ENCODE peak calls at places on chromosome X, in five cellular contexts. O, S, G, M and F are unnamed samples.

GRCh38 chrX:154655346-154655745 is 2.0 kb upstream of the CTAG2 start:
- DNase-seq in M (no peak), S (no peak), O (no peak), G (no peak), F (no peak)

GRCh38 chrX:128781506-128781905 is 729.3 kb upstream of the ACTRT1 start:
- DNase-seq in S (peak), M (peak), G (peak), O (no peak), F (peak)

GRCh38 chrX:41885724-41886123 is 37.6 kb downstream of the CASK start:
- DNase-seq in S (no peak), M (no peak), O (no peak), G (no peak), F (no peak)

GRCh38 chrX:94831364-94831763 is 1157.4 kb downstream of the FAM133A start:
- DNase-seq in S (peak), O (no peak), M (no peak), G (peak), F (no peak)

GRCh38 chrX:151687635-151688034 is 7.6 kb upstream of the PRRG3 start:
- DNase-seq in M (no peak), G (no peak), S (no peak), O (no peak), F (no peak)

GRCh38 chrX:17584248-17584681 is 153.0 kb upstream of the SCML1 start:
- DNase-seq in M (no peak), S (peak), O (no peak), G (no peak), F (no peak)

GRCh38 chrX:17822351-17822750 is 38.7 kb downstream of the RAI2 start:
- DNase-seq in G (no peak), S (no peak), O (no peak), M (no peak), F (no peak)

GRCh38 chrX:1595711-1596060 is 4.3 kb downstream of the AKAP17A start:
- DNase-seq in G (no peak), O (no peak), S (no peak), M (no peak), F (no peak)

GRCh38 chrX:110734894-110735541 is 60.6 kb downstream of the CHRDL1 start:
- DNase-seq in S (no peak), M (no peak), O (no peak), G (no peak), F (no peak)

GRCh38 chrX:103878466-103879151 is 46.6 kb upstream of the RAB9B start:
- DNase-seq in G (no peak), O (no peak), S (peak), M (no peak), F (peak)

GRCh38 chrX:114267127-114267526 is 316.8 kb upstream of the HTR2C start:
- DNase-seq in G (no peak), S (no peak), M (no peak), O (no peak), F (no peak)

GRCh38 chrX:154486396-154487207 is at the start of gene UBL4A:
- DNase-seq in S (peak), M (peak), O (peak), G (peak), F (no peak)

GRCh38 chrX:110509778-110510510 is 151.3 kb downstream of the RTL9 start:
- DNase-seq in O (no peak), G (no peak), M (no peak), S (no peak), F (no peak)

GRCh38 chrX:107979534-107979933 is 2.6 kb downstream of the TEX13B start:
- DNase-seq in O (no peak), M (no peak), G (no peak), S (no peak), F (no peak)

GRCh38 chrX:153649178-153649914 is 2.3 kb downstream of the DUSP9 start:
- DNase-seq in S (peak), M (peak), O (peak), G (peak), F (peak)

GRCh38 chrX:40083120-40083978 is 14.4 kb downstream of the BCOR start:
- DNase-seq in M (peak), O (peak), S (no peak), G (no peak), F (no peak)
- TF ChIP-seq RFX5 in M (no peak), O (no peak), S (no peak), G (no peak), F (no peak)

DNA sequence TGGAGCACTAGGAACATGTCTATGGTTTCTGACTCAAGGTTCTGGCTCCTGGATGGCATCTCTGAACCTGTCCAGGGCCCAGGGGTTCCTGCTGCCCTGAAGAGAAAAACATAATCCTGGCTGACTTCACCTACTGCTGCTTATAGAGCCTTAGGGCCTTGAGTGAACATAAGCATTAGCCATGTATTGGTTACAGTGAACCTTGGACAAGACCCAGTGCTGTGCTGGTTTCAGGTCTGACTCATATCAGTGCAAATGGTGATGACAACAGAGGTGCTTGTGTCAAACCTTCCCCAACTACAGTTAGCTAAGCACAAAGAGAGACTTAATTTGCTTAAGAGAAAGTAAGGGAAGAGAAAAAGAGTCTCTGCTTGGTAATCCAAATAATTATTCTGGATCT is 1047.2 kb downstream of the GLUD2 start:
- DNase-seq in G (no peak), S (no peak), M (no peak), O (no peak), F (no peak)
- TF ChIP-seq CHD2 in G (no peak), S (no peak), M (no peak), O (no peak), F (no peak)

GRCh38 chrX:46573331-46573895 is at the start of gene CHST7:
- DNase-seq in S (peak), G (peak), O (no peak), M (no peak), F (peak)
- TF ChIP-seq RFX5 in S (no peak), G (no peak), O (no peak), M (no peak), F (no peak)

DNA sequence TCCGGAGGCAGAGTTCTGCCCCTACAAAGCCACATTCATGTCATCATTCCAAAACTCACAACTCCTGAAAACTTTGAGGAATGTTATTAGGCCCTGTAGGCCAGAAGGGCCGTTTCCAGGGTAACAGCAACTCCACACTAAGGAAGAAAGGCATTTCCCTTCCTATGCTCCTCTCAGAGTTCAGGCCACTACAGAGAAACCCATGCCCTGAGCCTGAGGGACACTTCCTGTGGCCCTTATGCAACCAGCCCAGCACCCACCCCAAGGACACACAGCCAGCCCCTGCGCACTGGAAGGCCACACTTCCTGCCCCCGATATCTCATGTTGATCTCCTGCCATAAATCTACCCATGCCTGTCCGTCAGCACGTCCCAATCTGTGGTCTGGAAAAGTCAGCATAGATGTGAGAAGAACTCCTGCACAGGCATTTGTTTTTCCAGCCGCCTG is 289.3 kb downstream of the BCOR start:
- DNase-seq in G (peak), O (peak), S (no peak), M (no peak), F (no peak)
- TF ChIP-seq CHD2 in G (no peak), O (no peak), S (no peak), M (no peak), F (no peak)

DNA sequence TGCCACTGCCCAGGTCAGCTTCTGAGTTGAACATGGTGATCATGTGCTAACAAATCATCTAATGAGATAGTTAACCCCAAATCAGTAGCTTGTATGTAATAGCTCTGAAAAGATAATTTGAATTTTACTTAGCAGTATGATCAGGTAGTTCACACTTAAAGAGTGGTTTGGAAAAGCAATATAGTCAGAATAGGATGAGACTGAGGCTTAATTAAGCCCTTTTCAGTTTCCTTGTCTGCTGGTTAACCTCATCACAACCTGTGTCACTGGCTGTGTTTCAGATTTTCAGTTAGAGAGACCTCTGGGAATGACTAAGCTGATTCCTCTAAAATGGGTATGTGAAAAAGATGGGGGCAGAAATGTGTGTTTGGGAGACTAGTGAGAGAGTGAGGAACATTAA is 38.1 kb downstream of the GPR174 start:
- DNase-seq in S (no peak), G (no peak), M (no peak), O (no peak), F (no peak)
- TF ChIP-seq RFX5 in S (no peak), G (no peak), M (no peak), O (no peak), F (no peak)

DNA sequence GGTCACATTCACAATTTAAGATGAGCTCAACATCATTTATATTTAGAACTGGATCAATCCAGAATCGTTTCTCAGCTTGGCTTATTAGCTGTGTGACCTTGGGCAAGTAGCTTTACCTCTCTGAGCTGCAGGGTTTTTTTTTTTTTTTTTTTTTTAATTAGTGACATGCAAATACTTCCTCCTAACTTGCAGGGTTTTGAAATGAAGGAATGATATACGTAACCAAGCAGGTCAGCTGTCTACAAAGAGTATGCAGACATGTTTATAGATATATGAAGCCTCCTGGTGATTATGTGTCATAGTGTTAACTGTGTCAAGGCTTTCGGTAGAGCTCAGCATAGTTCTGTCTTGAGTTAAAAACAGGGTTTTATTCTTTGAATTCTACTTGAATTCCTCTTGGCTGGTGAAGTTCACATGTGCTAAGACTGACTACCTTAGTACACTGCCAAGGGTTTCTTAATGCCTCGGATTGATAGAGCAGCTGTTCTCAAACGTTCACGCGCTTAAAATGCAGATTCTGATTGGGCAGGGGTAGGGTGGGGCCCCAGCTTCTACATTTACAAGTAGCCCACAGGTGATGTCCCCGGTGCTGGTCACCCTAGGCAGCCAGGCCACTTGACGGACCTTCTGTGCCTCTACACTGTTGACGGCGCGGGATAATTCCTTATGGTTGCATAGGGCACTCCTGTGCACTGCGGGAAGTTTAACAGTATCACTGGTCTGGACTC is 645 bp upstream of the STS start:
- DNase-seq in O (peak), S (peak), M (no peak), G (no peak), F (no peak)
- TF ChIP-seq CHD2 in O (no peak), S (no peak), M (no peak), G (no peak), F (no peak)

GRCh38 chrX:48488034-48488433 is 12.0 kb downstream of the FTSJ1 start:
- DNase-seq in M (no peak), O (no peak), G (no peak), S (no peak), F (no peak)

GRCh38 chrX:48489296-48489695 is 13.3 kb downstream of the FTSJ1 start:
- DNase-seq in G (no peak), S (no peak), O (no peak), M (no peak), F (no peak)

GRCh38 chrX:48490661-48491060 is 14.7 kb downstream of the FTSJ1 start:
- DNase-seq in O (no peak), G (no peak), S (no peak), M (no peak), F (no peak)

GRCh38 chrX:48489892-48490291 is 13.9 kb downstream of the FTSJ1 start:
- DNase-seq in O (no peak), G (no peak), M (no peak), S (no peak), F (no peak)

DNA sequence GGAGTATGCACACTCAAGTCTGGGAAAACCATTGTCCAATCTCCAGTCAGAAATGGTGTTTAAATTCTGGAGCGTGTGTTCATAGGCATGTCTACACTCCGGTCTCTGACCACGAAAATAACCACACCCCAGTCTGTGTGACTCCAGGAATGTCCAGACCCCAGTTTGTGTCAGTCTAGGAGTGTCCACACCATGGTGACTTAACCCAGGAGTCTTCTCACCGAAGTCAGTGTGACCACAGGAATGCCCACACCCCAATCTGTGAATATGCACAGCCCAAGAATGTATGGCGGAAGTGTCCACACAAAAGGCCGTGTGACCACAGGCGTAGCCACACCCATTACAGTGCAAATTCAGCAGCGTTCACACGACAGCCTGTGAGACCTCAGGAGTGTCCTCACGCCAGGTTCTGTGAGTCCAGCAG is 11.4 kb downstream of the FTSJ1 start:
- DNase-seq in G (no peak), S (peak), M (no peak), O (peak), F (peak)
- TF ChIP-seq RFX5 in G (no peak), S (no peak), M (no peak), O (no peak), F (no peak)

GRCh38 chrX:69501433-69501832 is 2.7 kb upstream of the NALF2 start:
- DNase-seq in O (peak), G (no peak), S (peak), M (peak), F (peak)
- TF ChIP-seq CHD2 in O (no peak), G (no peak), S (no peak), M (peak), F (no peak)

GRCh38 chrX:30577362-30577961 is at the start of gene TASL:
- DNase-seq in G (no peak), S (no peak), O (no peak), M (no peak), F (no peak)

GRCh38 chrX:30586516-30586915 is 8.9 kb upstream of the TASL start:
- DNase-seq in S (no peak), G (no peak), O (no peak), M (no peak), F (no peak)

GRCh38 chrX:30582664-30583063 is 5.1 kb upstream of the TASL start:
- DNase-seq in M (no peak), S (no peak), O (no peak), G (no peak), F (no peak)

GRCh38 chrX:30576881-30577280 is 685 bp downstream of the TASL start:
- DNase-seq in S (no peak), G (no peak), O (no peak), M (no peak), F (no peak)

GRCh38 chrX:30580641-30581040 is 3.1 kb upstream of the TASL start:
- DNase-seq in G (no peak), O (no peak), S (no peak), M (no peak), F (no peak)
- TF ChIP-seq RFX5 in G (no peak), O (no peak), S (no peak), M (no peak), F (no peak)

GRCh38 chrX:21408776-21409175 is 34.6 kb downstream of the CNKSR2 start:
- DNase-seq in S (no peak), O (no peak), G (no peak), M (no peak), F (no peak)
- TF ChIP-seq CHD2 in S (no peak), O (no peak), G (no peak), M (no peak), F (no peak)